ENCODE peak calls at places on chromosomes 16 and 17, in ten cellular contexts. Y is activated CD4-positive, alpha-beta T cell treated with anti-CD3 and anti-CD28 coated beads, Interleukin-2, amount 50 U/mL, for 1 hour; S is left lung; M is NT2/D1; O is SK-MEL-5; D is GM20000; K is NCI-H1930; Q is transverse colon; F is RKO; V is LHCN-M2. Z is an unnamed sample.

GRCh38 chr17:44159519-44160210 is 10.8 kb upstream of the ASB16 start:
- DNase-seq in D (no peak), K (no peak), M (no peak), Q (no peak), V (no peak), Y (peak; percentile 24), F (no peak), S (peak; percentile 20), O (no peak), Z (no peak)

GRCh38 chr17:55086635-55087058 is 118.1 kb downstream of the STXBP4 start:
- DNase-seq in V (peak; percentile 91), Q (no peak), K (no peak), D (no peak), M (no peak), Y (no peak), S (no peak), O (peak; percentile 39), F (peak; percentile 31), Z (no peak)

GRCh38 chr17:7656958-7657715 is 6.4 kb downstream of the ATP1B2 start:
- DNase-seq in K (no peak), F (no peak), D (no peak), O (peak; percentile 93), Y (no peak), S (no peak), V (no peak), Q (peak; percentile 12), M (peak; percentile 93), Z (no peak)

GRCh38 chr16:31428277-31428597 is at the start of gene COX6A2:
- DNase-seq in M (no peak), Y (no peak), K (no peak), Q (no peak), S (no peak), V (peak; percentile 38), O (no peak), F (no peak), D (no peak), Z (no peak)

GRCh38 chr16:11361751-11362742 is 16.8 kb downstream of the RMI2 start:
- DNase-seq in Y (peak; percentile 8), S (no peak), F (no peak), M (no peak), V (peak; percentile 51), O (no peak), Q (no peak), K (no peak), D (peak; percentile 43), Z (no peak)

GRCh38 chr17:80545499-80545826 is 825 bp downstream of the RPTOR start:
- DNase-seq in V (no peak), O (peak; percentile 41), Q (no peak), D (no peak), S (no peak), M (no peak), K (no peak), Y (no peak), F (peak; percentile 61), Z (no peak)

GRCh38 chr17:28646039-28646754 is 1.2 kb upstream of the BLTP2 start:
- DNase-seq in Q (peak; percentile 24), K (no peak), F (no peak), S (no peak), O (peak; percentile 86), V (no peak), D (no peak), M (no peak), Y (no peak), Z (no peak)

GRCh38 chr16:4388275-4389021 is 16.8 kb downstream of the VASN start:
- DNase-seq in M (no peak), D (no peak), V (no peak), S (no peak), Q (no peak), O (no peak), Y (no peak), K (no peak), F (no peak), Z (no peak)

GRCh38 chr17:43720311-43721060 is 38.1 kb downstream of the SOST start:
- DNase-seq in D (peak; percentile 89), S (peak; percentile 97), F (peak; percentile 80), Y (peak; percentile 69), K (peak; percentile 54), M (peak; percentile 39), O (peak; percentile 17), V (peak; percentile 55), Q (peak; percentile 84), Z (no peak)

GRCh38 chr17:75270218-75270965 is 639 bp downstream of the MIF4GD start:
- DNase-seq in M (no peak), K (peak; percentile 61), Q (peak; percentile 78), V (peak; percentile 64), D (peak; percentile 88), O (peak; percentile 79), Y (peak; percentile 32), F (peak; percentile 88), S (peak; percentile 91), Z (no peak)

GRCh38 chr17:75531724-75532090 is 6.2 kb downstream of the LLGL2 start:
- DNase-seq in Q (no peak), D (no peak), M (no peak), F (no peak), V (peak; percentile 33), S (peak; percentile 68), O (no peak), Y (no peak), K (no peak), Z (no peak)

GRCh38 chr17:75065562-75066151 is 18.6 kb downstream of the KCTD2 start:
- DNase-seq in K (no peak), V (no peak), M (no peak), Q (no peak), F (no peak), S (no peak), O (peak; percentile 44), D (peak; percentile 64), Y (no peak), Z (no peak)

GRCh38 chr16:79792952-79793351 is 192.4 kb upstream of the MAF start:
- DNase-seq in O (no peak), K (no peak), Y (no peak), D (no peak), Q (peak; percentile 21), M (no peak), V (peak; percentile 29), S (no peak), F (no peak), Z (no peak)

GRCh38 chr16:87174061-87174460 is 143.1 kb downstream of the C16orf95 start:
- DNase-seq in D (no peak), Q (no peak), S (no peak), F (no peak), O (no peak), V (no peak), K (no peak), Y (no peak), M (no peak), Z (no peak)

GRCh38 chr16:63312343-63312742 is 1276.1 kb upstream of the CDH8 start:
- DNase-seq in K (no peak), V (no peak), O (no peak), F (no peak), S (no peak), Q (no peak), Y (no peak), D (no peak), M (no peak), Z (no peak)

GRCh38 chr16:66905633-66906539 is 12.8 kb downstream of the CDH16 start:
- DNase-seq in D (no peak), V (no peak), K (no peak), Y (peak; percentile 30), S (no peak), O (peak; percentile 19), F (no peak), M (no peak), Q (peak; percentile 86), Z (no peak)

GRCh38 chr16:87324411-87325275 is 7.5 kb upstream of the C16orf95 start:
- DNase-seq in K (no peak), Q (peak; percentile 30), Y (peak; percentile 45), F (no peak), O (peak; percentile 33), M (peak; percentile 40), S (peak; percentile 72), D (peak; percentile 84), V (no peak), Z (no peak)

GRCh38 chr17:36847293-36847645 is 90.0 kb upstream of the LHX1 start:
- DNase-seq in K (no peak), M (no peak), V (no peak), D (no peak), O (no peak), Q (no peak), Y (no peak), F (no peak), S (no peak), Z (no peak)

GRCh38 chr16:89602273-89602951 is 11.0 kb upstream of the DPEP1 start:
- DNase-seq in O (no peak), K (no peak), V (peak; percentile 84), Y (peak; percentile 46), D (peak; percentile 73), Q (no peak), F (peak; percentile 93), M (peak; percentile 39), S (no peak), Z (no peak)

GRCh38 chr16:67346328-67346727 is 19.7 kb downstream of the LRRC36 start:
- DNase-seq in F (no peak), K (no peak), O (no peak), M (no peak), D (no peak), Q (no peak), S (no peak), Y (no peak), V (no peak), Z (no peak)

GRCh38 chr17:13131211-13131610 is 113.4 kb upstream of the ELAC2 start:
- DNase-seq in D (no peak), M (no peak), Q (no peak), O (no peak), F (no peak), V (no peak), S (no peak), Y (no peak), K (no peak), Z (no peak)

GRCh38 chr16:47057631-47057996 is 84.1 kb upstream of the DNAJA2 start:
- DNase-seq in K (no peak), V (no peak), M (no peak), D (no peak), Y (no peak), F (no peak), Q (no peak), O (no peak), S (no peak), Z (no peak)

GRCh38 chr16:58127033-58127556 is 2.1 kb downstream of the CFAP20 start:
- DNase-seq in S (no peak), O (peak; percentile 29), F (peak; percentile 83), V (peak; percentile 75), Q (no peak), M (no peak), K (no peak), D (no peak), Y (peak; percentile 21), Z (no peak)

GRCh38 chr16:23566724-23567123 is 9.2 kb downstream of the UBFD1 start:
- DNase-seq in O (peak; percentile 76), K (no peak), F (no peak), M (no peak), D (no peak), Q (no peak), V (no peak), S (no peak), Y (no peak), Z (no peak)

GRCh38 chr16:67150058-67150832 is 553 bp downstream of the B3GNT9 start:
- DNase-seq in K (no peak), S (no peak), O (no peak), Q (no peak), D (peak; percentile 91), V (peak; percentile 52), M (no peak), Y (no peak), F (peak; percentile 54), Z (no peak)